ENCODE peak calls at places on chromosomes 12 and 14, in ten cellular contexts. One of them, this sample, is unnamed.

GRCh38 chr12:131947482-131948027 is 2.2 kb upstream of the EP400 start:
- DNase-seq in stimulated activated CD8-positive, alpha-beta memory T cell treated with anti-CD3 and anti-CD28 coated beads, Interleukin-2, amount 100 ng/mL, for 1 hour: no peak
- DNase-seq in naive B cell: no peak
- DNase-seq in stimulated activated CD4-positive, alpha-beta T cell treated with anti-CD3 and anti-CD28 coated beads, Interleukin-15, amount 100 ng/mL, for 24 hours: no peak
- DNase-seq in amygdala: no peak
- DNase-seq in progenitor cell of endocrine pancreas: no peak
- DNase-seq in GM18507: no peak
- DNase-seq in gastrocnemius medialis: no peak
- DNase-seq in fibroblast of lung: no peak
- DNase-seq in Panc1: no peak
- DNase-seq in this sample: no peak

GRCh38 chr12:49627752-49628360 is 4.5 kb downstream of the PRPF40B start:
- DNase-seq in stimulated activated CD8-positive, alpha-beta memory T cell treated with anti-CD3 and anti-CD28 coated beads, Interleukin-2, amount 100 ng/mL, for 1 hour: no peak
- DNase-seq in naive B cell: no peak
- DNase-seq in stimulated activated CD4-positive, alpha-beta T cell treated with anti-CD3 and anti-CD28 coated beads, Interleukin-15, amount 100 ng/mL, for 24 hours: no peak
- DNase-seq in amygdala: no peak
- DNase-seq in progenitor cell of endocrine pancreas: no peak
- DNase-seq in GM18507: no peak
- DNase-seq in gastrocnemius medialis: no peak
- DNase-seq in fibroblast of lung: no peak
- DNase-seq in Panc1: no peak
- DNase-seq in this sample: no peak

GRCh38 chr12:41011939-41012338 is 176.2 kb upstream of the PDZRN4 start:
- DNase-seq in stimulated activated CD8-positive, alpha-beta memory T cell treated with anti-CD3 and anti-CD28 coated beads, Interleukin-2, amount 100 ng/mL, for 1 hour: no peak
- DNase-seq in naive B cell: no peak
- DNase-seq in stimulated activated CD4-positive, alpha-beta T cell treated with anti-CD3 and anti-CD28 coated beads, Interleukin-15, amount 100 ng/mL, for 24 hours: no peak
- DNase-seq in amygdala: no peak
- DNase-seq in progenitor cell of endocrine pancreas: no peak
- DNase-seq in GM18507: no peak
- DNase-seq in gastrocnemius medialis: no peak
- DNase-seq in fibroblast of lung: no peak
- DNase-seq in Panc1: no peak
- DNase-seq in this sample: no peak

GRCh38 chr12:11779286-11779685 is 129.8 kb downstream of the ETV6 start:
- DNase-seq in stimulated activated CD8-positive, alpha-beta memory T cell treated with anti-CD3 and anti-CD28 coated beads, Interleukin-2, amount 100 ng/mL, for 1 hour: no peak
- DNase-seq in naive B cell: no peak
- DNase-seq in stimulated activated CD4-positive, alpha-beta T cell treated with anti-CD3 and anti-CD28 coated beads, Interleukin-15, amount 100 ng/mL, for 24 hours: no peak
- DNase-seq in amygdala: no peak
- DNase-seq in progenitor cell of endocrine pancreas: no peak
- DNase-seq in GM18507: no peak
- DNase-seq in gastrocnemius medialis: no peak
- DNase-seq in fibroblast of lung: peak; percentile 47
- DNase-seq in Panc1: no peak
- DNase-seq in this sample: no peak

GRCh38 chr12:53938276-53939140 is at the start of gene HOXC13:
- DNase-seq in stimulated activated CD8-positive, alpha-beta memory T cell treated with anti-CD3 and anti-CD28 coated beads, Interleukin-2, amount 100 ng/mL, for 1 hour: no peak
- DNase-seq in naive B cell: no peak
- DNase-seq in stimulated activated CD4-positive, alpha-beta T cell treated with anti-CD3 and anti-CD28 coated beads, Interleukin-15, amount 100 ng/mL, for 24 hours: peak; percentile 78
- DNase-seq in amygdala: no peak
- DNase-seq in progenitor cell of endocrine pancreas: peak; percentile 41
- DNase-seq in GM18507: no peak
- DNase-seq in gastrocnemius medialis: peak; percentile 92
- DNase-seq in fibroblast of lung: peak; percentile 19
- DNase-seq in Panc1: peak; percentile 95
- DNase-seq in this sample: peak; percentile 81

GRCh38 chr14:96586921-96587822 is 85.0 kb downstream of the PAPOLA start:
- DNase-seq in stimulated activated CD8-positive, alpha-beta memory T cell treated with anti-CD3 and anti-CD28 coated beads, Interleukin-2, amount 100 ng/mL, for 1 hour: no peak
- DNase-seq in naive B cell: no peak
- DNase-seq in stimulated activated CD4-positive, alpha-beta T cell treated with anti-CD3 and anti-CD28 coated beads, Interleukin-15, amount 100 ng/mL, for 24 hours: no peak
- DNase-seq in amygdala: no peak
- DNase-seq in progenitor cell of endocrine pancreas: no peak
- DNase-seq in GM18507: no peak
- DNase-seq in gastrocnemius medialis: no peak
- DNase-seq in fibroblast of lung: peak; percentile 25
- DNase-seq in Panc1: no peak
- DNase-seq in this sample: no peak

GRCh38 chr14:80606347-80606772 is 335.2 kb downstream of the CEP128 start:
- DNase-seq in stimulated activated CD8-positive, alpha-beta memory T cell treated with anti-CD3 and anti-CD28 coated beads, Interleukin-2, amount 100 ng/mL, for 1 hour: no peak
- DNase-seq in naive B cell: no peak
- DNase-seq in stimulated activated CD4-positive, alpha-beta T cell treated with anti-CD3 and anti-CD28 coated beads, Interleukin-15, amount 100 ng/mL, for 24 hours: no peak
- DNase-seq in amygdala: no peak
- DNase-seq in progenitor cell of endocrine pancreas: no peak
- DNase-seq in GM18507: no peak
- DNase-seq in gastrocnemius medialis: no peak
- DNase-seq in fibroblast of lung: peak; percentile 69
- DNase-seq in Panc1: no peak
- DNase-seq in this sample: no peak

GRCh38 chr14:91061309-91061887 is 957 bp upstream of the RPS6KA5 start:
- DNase-seq in stimulated activated CD8-positive, alpha-beta memory T cell treated with anti-CD3 and anti-CD28 coated beads, Interleukin-2, amount 100 ng/mL, for 1 hour: no peak
- DNase-seq in naive B cell: peak; percentile 18
- DNase-seq in stimulated activated CD4-positive, alpha-beta T cell treated with anti-CD3 and anti-CD28 coated beads, Interleukin-15, amount 100 ng/mL, for 24 hours: no peak
- DNase-seq in amygdala: no peak
- DNase-seq in progenitor cell of endocrine pancreas: no peak
- DNase-seq in GM18507: no peak
- DNase-seq in gastrocnemius medialis: no peak
- DNase-seq in fibroblast of lung: no peak
- DNase-seq in Panc1: no peak
- DNase-seq in this sample: no peak

This sample was measured in body of pancreas.